ENCODE peak calls at places on chromosomes 2 and 18, in seven cellular contexts. S, D, L, M, A, J and T are unnamed samples.

GRCh38 chr2:231931481-231931915 is 5.3 kb upstream of the NPPC start:
- DNase-seq in S (no peak), D (no peak), L (no peak), M (no peak), A (no peak), J (no peak), T (no peak)

GRCh38 chr18:26551217-26551708 is 2.9 kb upstream of the KCTD1 start:
- DNase-seq in S (no peak), D (peak; percentile 50), L (no peak), M (no peak), A (no peak), J (no peak), T (no peak)

GRCh38 chr18:74266161-74266560 is 25.6 kb downstream of the CYB5A start:
- DNase-seq in S (no peak), D (no peak), L (no peak), M (no peak), A (no peak), J (no peak), T (no peak)

GRCh38 chr2:54166121-54166773 is 50.8 kb downstream of the ACYP2 start:
- DNase-seq in S (no peak), D (no peak), L (no peak), M (no peak), A (no peak), J (no peak), T (no peak)

GRCh38 chr2:121599963-121600651 is 49.2 kb downstream of the CLASP1 start:
- DNase-seq in S (no peak), D (no peak), L (no peak), M (no peak), A (no peak), J (no peak), T (no peak)

GRCh38 chr2:148132400-148132799 is 111.5 kb downstream of the MBD5 start:
- DNase-seq in S (no peak), D (no peak), L (no peak), M (peak; percentile 71), A (no peak), J (peak; percentile 33), T (no peak)

GRCh38 chr18:24853076-24853475 is 392.6 kb downstream of the HRH4 start:
- DNase-seq in S (no peak), D (no peak), L (no peak), M (no peak), A (no peak), J (no peak), T (peak; percentile 53)

GRCh38 chr18:9775172-9775571 is 67.1 kb downstream of the RAB31 start:
- DNase-seq in S (no peak), D (peak; percentile 30), L (no peak), M (no peak), A (no peak), J (no peak), T (no peak)

GRCh38 chr18:79852561-79853302 is 55.0 kb downstream of the KCNG2 start:
- DNase-seq in S (no peak), D (peak; percentile 43), L (no peak), M (no peak), A (peak; percentile 64), J (no peak), T (no peak)

GRCh38 chr2:25305809-25306208 is 35.9 kb downstream of the DNMT3A start:
- DNase-seq in S (no peak), D (no peak), L (no peak), M (no peak), A (no peak), J (peak; percentile 31), T (no peak)

GRCh38 chr2:218399391-218400166 is at the start of gene CTDSP1:
- DNase-seq in S (peak; percentile 93), D (peak; percentile 97), L (peak; percentile 99), M (peak; percentile 98), A (peak; percentile 99), J (peak; percentile 61), T (peak; percentile 97)

GRCh38 chr18:47936975-47937374 is 6.5 kb upstream of the SMAD2 start:
- DNase-seq in S (no peak), D (no peak), L (no peak), M (no peak), A (no peak), J (no peak), T (no peak)

GRCh38 chr2:17962874-17963273 is 84.4 kb downstream of the KCNS3 start:
- DNase-seq in S (no peak), D (no peak), L (no peak), M (no peak), A (no peak), J (no peak), T (no peak)

GRCh38 chr2:37698931-37699481 is 27.6 kb upstream of the CDC42EP3 start:
- DNase-seq in S (no peak), D (no peak), L (no peak), M (no peak), A (no peak), J (no peak), T (no peak)

GRCh38 chr2:46690825-46691224 is 211.5 kb downstream of the TMEM247 start:
- DNase-seq in S (no peak), D (no peak), L (no peak), M (peak; percentile 84), A (no peak), J (peak; percentile 28), T (no peak)

GRCh38 chr2:128734521-128735295 is 416.0 kb upstream of the HS6ST1 start:
- DNase-seq in S (no peak), D (peak; percentile 67), L (no peak), M (peak; percentile 73), A (peak; percentile 83), J (no peak), T (no peak)

GRCh38 chr18:3319399-3319798 is 57.5 kb downstream of the MYL12B start:
- DNase-seq in S (no peak), D (no peak), L (no peak), M (peak; percentile 42), A (no peak), J (no peak), T (no peak)

GRCh38 chr2:164710252-164710633 is 89.0 kb upstream of the GRB14 start:
- DNase-seq in S (no peak), D (no peak), L (no peak), M (peak; percentile 58), A (no peak), J (no peak), T (no peak)

GRCh38 chr2:11899896-11900295 is 153.5 kb downstream of the LPIN1 start:
- DNase-seq in S (no peak), D (no peak), L (no peak), M (no peak), A (no peak), J (no peak), T (no peak)

GRCh38 chr18:76384861-76385680 is 110.0 kb downstream of the ZNF516 start:
- DNase-seq in S (no peak), D (no peak), L (no peak), M (no peak), A (no peak), J (no peak), T (no peak)

GRCh38 chr2:110677080-110677479 is 783 bp downstream of the BUB1 start:
- DNase-seq in S (no peak), D (no peak), L (no peak), M (no peak), A (no peak), J (no peak), T (no peak)

DNA sequence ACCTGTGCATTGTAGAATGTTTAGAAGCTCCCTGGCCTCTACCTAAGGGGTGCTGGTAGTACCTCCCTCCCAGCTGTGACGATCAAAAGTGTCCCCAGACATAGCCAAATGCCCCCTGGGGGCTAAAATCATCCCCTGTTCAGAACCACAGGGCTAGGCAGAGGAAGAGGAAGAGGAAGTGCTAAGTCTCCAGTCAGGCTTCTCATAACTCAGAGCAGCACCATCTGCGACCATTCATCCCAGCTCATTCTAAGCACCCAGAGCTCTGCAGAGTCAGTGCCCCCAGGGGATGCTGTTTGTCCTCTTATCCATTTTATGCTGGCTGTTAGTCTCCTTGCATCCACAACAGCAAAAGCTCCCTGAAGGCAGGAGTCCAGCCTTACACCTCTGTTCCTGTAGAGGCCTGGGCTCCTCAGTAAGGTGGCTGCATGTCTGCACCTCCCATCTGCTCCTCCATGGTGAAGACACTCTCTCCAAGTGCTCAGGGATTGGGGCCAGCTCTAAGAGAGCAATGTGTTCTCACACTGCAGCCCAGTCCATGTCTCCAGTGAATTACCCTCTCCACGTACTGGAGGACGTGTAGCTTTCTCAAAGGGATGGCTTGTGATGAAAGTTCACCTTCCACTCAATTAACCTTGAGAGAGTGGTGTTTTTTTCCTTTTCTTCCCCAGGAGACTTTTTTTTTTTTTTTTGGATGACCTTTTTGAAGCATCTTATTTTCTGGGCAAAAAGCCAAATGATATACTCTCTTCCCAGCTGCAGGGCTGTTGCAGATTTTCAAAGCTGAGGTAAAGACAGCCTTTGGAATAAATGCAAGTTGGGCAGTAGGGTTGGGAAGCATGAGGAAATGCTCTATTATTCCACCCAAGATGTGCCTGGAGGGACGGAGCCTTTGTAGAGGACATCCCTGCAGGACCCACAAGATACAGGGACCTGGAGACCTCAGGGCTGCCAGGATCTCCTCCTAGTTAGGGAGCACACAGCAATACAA is 158.9 kb upstream of the SLC14A2 start:
- DNase-seq in S (no peak), D (no peak), L (no peak), M (no peak), A (no peak), J (no peak), T (no peak)
- TF ChIP-seq CTCF in S (no peak), D (no peak), L (no peak), M (no peak), A (peak; percentile 45), J (no peak), T (no peak)

DNA sequence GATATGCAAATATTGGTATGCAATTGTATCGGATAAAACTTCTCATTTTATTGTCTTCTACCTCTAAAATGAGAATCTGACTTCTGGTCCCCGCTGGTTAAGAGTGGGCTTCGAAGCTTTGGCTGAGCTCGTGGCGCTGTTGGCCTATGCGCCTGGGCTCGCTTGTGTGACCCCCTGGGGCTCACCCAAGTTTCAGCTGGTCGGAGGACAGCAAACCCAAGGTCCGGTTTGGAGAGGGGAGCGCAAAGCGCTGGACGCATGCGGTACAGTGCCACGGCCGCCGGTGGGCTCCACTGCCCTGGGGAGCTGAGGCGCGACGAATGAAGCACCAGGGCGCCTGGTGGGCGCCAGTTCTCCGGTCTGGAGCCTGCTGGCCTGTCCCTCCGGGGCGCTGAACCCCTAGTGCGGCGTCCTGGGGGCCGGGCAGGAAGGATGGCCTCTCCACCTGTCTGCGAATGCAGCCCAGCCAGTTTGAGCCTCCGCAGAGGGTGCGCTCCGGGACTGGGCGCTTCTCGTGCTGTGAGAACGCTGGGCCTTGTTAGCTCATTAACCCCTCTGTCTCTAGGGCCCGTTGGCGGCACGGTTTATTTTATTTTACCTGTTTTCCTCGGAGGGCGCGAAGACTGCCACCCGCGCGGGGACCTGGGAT is 10.3 kb downstream of the MEIS1 start:
- DNase-seq in S (no peak), D (peak; percentile 70), L (peak; percentile 77), M (no peak), A (no peak), J (no peak), T (no peak)
- TF ChIP-seq CTCF in S (peak; percentile 41), D (peak; percentile 21), L (no peak), M (no peak), A (no peak), J (peak; percentile 35), T (no peak)

GRCh38 chr18:7926526-7926925 is 359.4 kb downstream of the PTPRM start:
- DNase-seq in S (no peak), D (no peak), L (no peak), M (no peak), A (no peak), J (no peak), T (no peak)
- TF ChIP-seq CTCF in S (peak; percentile 51), D (peak; percentile 29), L (peak; percentile 13), M (peak; percentile 20), A (no peak), J (no peak), T (no peak)

DNA sequence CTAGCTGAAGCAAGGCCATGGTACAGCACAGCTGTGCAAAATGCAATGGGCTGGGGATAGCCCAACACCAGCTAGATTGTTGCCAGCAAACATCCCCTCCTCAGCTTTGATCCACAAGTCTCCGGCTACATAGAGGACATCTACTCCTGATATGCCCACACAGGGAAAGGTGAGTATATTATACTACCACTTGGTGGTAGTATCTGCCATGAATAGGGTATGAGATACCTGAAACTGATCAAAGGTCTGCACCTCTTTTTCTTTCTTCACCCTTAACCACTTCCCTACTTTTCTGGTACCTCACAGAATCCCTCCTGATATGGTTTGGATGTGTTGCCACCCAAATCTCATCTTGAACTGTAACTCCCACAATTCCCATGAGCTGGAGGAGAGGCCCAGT is 279.8 kb downstream of the TXNL1 start:
- DNase-seq in S (no peak), D (no peak), L (no peak), M (no peak), A (no peak), J (no peak), T (no peak)
- TF ChIP-seq CTCF in S (no peak), D (no peak), L (no peak), M (no peak), A (no peak), J (no peak), T (no peak)